ENCODE peak calls at places on chromosome 11, in nine cellular contexts. One of them, this sample, is unnamed.

GRCh38 chr11:105975128-105975527 is 46.9 kb downstream of the MSANTD4 start:
- DNase-seq in GM04504: no peak
- DNase-seq in dorsolateral prefrontal cortex: no peak
- DNase-seq in Right ventricle myocardium superior: no peak
- DNase-seq in stimulated activated CD4-positive, alpha-beta T cell treated with anti-CD3 and anti-CD28 coated beads, Interleukin-12 subunit alpha, Interleukin-12 subunit beta, amount 100 ng/mL, for 48 hours: no peak
- DNase-seq in SK-N-DZ: no peak
- DNase-seq in stimulated activated CD8-positive, alpha-beta memory T cell treated with anti-CD3 and anti-CD28 coated beads, Interleukin-4, amount 100 ng/mL, for 48 hours: no peak
- DNase-seq in activated T-helper 1 cell treated with anti-CD3 and anti-CD28 coated beads, Interleukin-2, amount 50 U/mL, for 16 hours: no peak
- DNase-seq in activated CD8-positive, alpha-beta memory T cell treated with anti-CD3 and anti-CD28 coated beads for 24 hours: no peak
- DNase-seq in this sample: no peak

GRCh38 chr11:35373284-35373933 is 45.9 kb downstream of the SLC1A2 start:
- DNase-seq in Right ventricle myocardium superior: no peak
- DNase-seq in SK-N-DZ: no peak
- DNase-seq in activated CD8-positive, alpha-beta memory T cell treated with anti-CD3 and anti-CD28 coated beads for 24 hours: no peak
- DNase-seq in GM04504: no peak
- DNase-seq in dorsolateral prefrontal cortex: no peak
- DNase-seq in activated T-helper 1 cell treated with anti-CD3 and anti-CD28 coated beads, Interleukin-2, amount 50 U/mL, for 16 hours: no peak
- DNase-seq in stimulated activated CD8-positive, alpha-beta memory T cell treated with anti-CD3 and anti-CD28 coated beads, Interleukin-4, amount 100 ng/mL, for 48 hours: no peak
- DNase-seq in stimulated activated CD4-positive, alpha-beta T cell treated with anti-CD3 and anti-CD28 coated beads, Interleukin-12 subunit alpha, Interleukin-12 subunit beta, amount 100 ng/mL, for 48 hours: no peak
- DNase-seq in this sample: no peak

GRCh38 chr11:36081274-36081945 is 137.5 kb downstream of the LDLRAD3 start:
- DNase-seq in activated T-helper 1 cell treated with anti-CD3 and anti-CD28 coated beads, Interleukin-2, amount 50 U/mL, for 16 hours: no peak
- DNase-seq in stimulated activated CD4-positive, alpha-beta T cell treated with anti-CD3 and anti-CD28 coated beads, Interleukin-12 subunit alpha, Interleukin-12 subunit beta, amount 100 ng/mL, for 48 hours: no peak
- DNase-seq in GM04504: no peak
- DNase-seq in activated CD8-positive, alpha-beta memory T cell treated with anti-CD3 and anti-CD28 coated beads for 24 hours: no peak
- DNase-seq in stimulated activated CD8-positive, alpha-beta memory T cell treated with anti-CD3 and anti-CD28 coated beads, Interleukin-4, amount 100 ng/mL, for 48 hours: no peak
- DNase-seq in dorsolateral prefrontal cortex: no peak
- DNase-seq in SK-N-DZ: no peak
- DNase-seq in Right ventricle myocardium superior: no peak
- DNase-seq in this sample: no peak

GRCh38 chr11:118065375-118065774 is 11.5 kb upstream of the TMPRSS4 start:
- DNase-seq in stimulated activated CD4-positive, alpha-beta T cell treated with anti-CD3 and anti-CD28 coated beads, Interleukin-12 subunit alpha, Interleukin-12 subunit beta, amount 100 ng/mL, for 48 hours: no peak
- DNase-seq in SK-N-DZ: no peak
- DNase-seq in activated CD8-positive, alpha-beta memory T cell treated with anti-CD3 and anti-CD28 coated beads for 24 hours: no peak
- DNase-seq in dorsolateral prefrontal cortex: no peak
- DNase-seq in Right ventricle myocardium superior: no peak
- DNase-seq in GM04504: no peak
- DNase-seq in activated T-helper 1 cell treated with anti-CD3 and anti-CD28 coated beads, Interleukin-2, amount 50 U/mL, for 16 hours: no peak
- DNase-seq in stimulated activated CD8-positive, alpha-beta memory T cell treated with anti-CD3 and anti-CD28 coated beads, Interleukin-4, amount 100 ng/mL, for 48 hours: no peak
- DNase-seq in this sample: no peak

GRCh38 chr11:12547953-12548650 is 126.1 kb upstream of the TEAD1 start:
- DNase-seq in Right ventricle myocardium superior: peak
- DNase-seq in SK-N-DZ: peak
- DNase-seq in stimulated activated CD8-positive, alpha-beta memory T cell treated with anti-CD3 and anti-CD28 coated beads, Interleukin-4, amount 100 ng/mL, for 48 hours: no peak
- DNase-seq in dorsolateral prefrontal cortex: no peak
- DNase-seq in GM04504: no peak
- DNase-seq in stimulated activated CD4-positive, alpha-beta T cell treated with anti-CD3 and anti-CD28 coated beads, Interleukin-12 subunit alpha, Interleukin-12 subunit beta, amount 100 ng/mL, for 48 hours: no peak
- DNase-seq in activated T-helper 1 cell treated with anti-CD3 and anti-CD28 coated beads, Interleukin-2, amount 50 U/mL, for 16 hours: no peak
- DNase-seq in activated CD8-positive, alpha-beta memory T cell treated with anti-CD3 and anti-CD28 coated beads for 24 hours: no peak
- DNase-seq in this sample: no peak

GRCh38 chr11:120012245-120012644 is 125.7 kb downstream of the TRIM29 start:
- DNase-seq in dorsolateral prefrontal cortex: no peak
- DNase-seq in stimulated activated CD4-positive, alpha-beta T cell treated with anti-CD3 and anti-CD28 coated beads, Interleukin-12 subunit alpha, Interleukin-12 subunit beta, amount 100 ng/mL, for 48 hours: no peak
- DNase-seq in GM04504: no peak
- DNase-seq in activated T-helper 1 cell treated with anti-CD3 and anti-CD28 coated beads, Interleukin-2, amount 50 U/mL, for 16 hours: no peak
- DNase-seq in Right ventricle myocardium superior: no peak
- DNase-seq in stimulated activated CD8-positive, alpha-beta memory T cell treated with anti-CD3 and anti-CD28 coated beads, Interleukin-4, amount 100 ng/mL, for 48 hours: no peak
- DNase-seq in activated CD8-positive, alpha-beta memory T cell treated with anti-CD3 and anti-CD28 coated beads for 24 hours: no peak
- DNase-seq in SK-N-DZ: no peak
- DNase-seq in this sample: no peak

GRCh38 chr11:81192516-81192915 is 1541.1 kb downstream of the FAM181B start:
- DNase-seq in Right ventricle myocardium superior: no peak
- DNase-seq in stimulated activated CD8-positive, alpha-beta memory T cell treated with anti-CD3 and anti-CD28 coated beads, Interleukin-4, amount 100 ng/mL, for 48 hours: no peak
- DNase-seq in activated CD8-positive, alpha-beta memory T cell treated with anti-CD3 and anti-CD28 coated beads for 24 hours: no peak
- DNase-seq in dorsolateral prefrontal cortex: no peak
- DNase-seq in SK-N-DZ: no peak
- DNase-seq in activated T-helper 1 cell treated with anti-CD3 and anti-CD28 coated beads, Interleukin-2, amount 50 U/mL, for 16 hours: no peak
- DNase-seq in stimulated activated CD4-positive, alpha-beta T cell treated with anti-CD3 and anti-CD28 coated beads, Interleukin-12 subunit alpha, Interleukin-12 subunit beta, amount 100 ng/mL, for 48 hours: no peak
- DNase-seq in GM04504: no peak
- DNase-seq in this sample: no peak

GRCh38 chr11:24773326-24773725 is 276.5 kb downstream of the LUZP2 start:
- DNase-seq in stimulated activated CD4-positive, alpha-beta T cell treated with anti-CD3 and anti-CD28 coated beads, Interleukin-12 subunit alpha, Interleukin-12 subunit beta, amount 100 ng/mL, for 48 hours: no peak
- DNase-seq in dorsolateral prefrontal cortex: no peak
- DNase-seq in GM04504: no peak
- DNase-seq in activated T-helper 1 cell treated with anti-CD3 and anti-CD28 coated beads, Interleukin-2, amount 50 U/mL, for 16 hours: no peak
- DNase-seq in stimulated activated CD8-positive, alpha-beta memory T cell treated with anti-CD3 and anti-CD28 coated beads, Interleukin-4, amount 100 ng/mL, for 48 hours: no peak
- DNase-seq in SK-N-DZ: no peak
- DNase-seq in activated CD8-positive, alpha-beta memory T cell treated with anti-CD3 and anti-CD28 coated beads for 24 hours: no peak
- DNase-seq in Right ventricle myocardium superior: no peak
- DNase-seq in this sample: no peak

GRCh38 chr11:130426223-130427048 is 2.0 kb downstream of the ADAMTS8 start:
- DNase-seq in activated T-helper 1 cell treated with anti-CD3 and anti-CD28 coated beads, Interleukin-2, amount 50 U/mL, for 16 hours: no peak
- DNase-seq in GM04504: no peak
- DNase-seq in SK-N-DZ: no peak
- DNase-seq in stimulated activated CD8-positive, alpha-beta memory T cell treated with anti-CD3 and anti-CD28 coated beads, Interleukin-4, amount 100 ng/mL, for 48 hours: no peak
- DNase-seq in stimulated activated CD4-positive, alpha-beta T cell treated with anti-CD3 and anti-CD28 coated beads, Interleukin-12 subunit alpha, Interleukin-12 subunit beta, amount 100 ng/mL, for 48 hours: no peak
- DNase-seq in dorsolateral prefrontal cortex: peak
- DNase-seq in Right ventricle myocardium superior: no peak
- DNase-seq in activated CD8-positive, alpha-beta memory T cell treated with anti-CD3 and anti-CD28 coated beads for 24 hours: no peak
- DNase-seq in this sample: no peak

GRCh38 chr11:130865091-130865771 is 51.0 kb downstream of the SNX19 start:
- DNase-seq in stimulated activated CD4-positive, alpha-beta T cell treated with anti-CD3 and anti-CD28 coated beads, Interleukin-12 subunit alpha, Interleukin-12 subunit beta, amount 100 ng/mL, for 48 hours: no peak
- DNase-seq in GM04504: no peak
- DNase-seq in stimulated activated CD8-positive, alpha-beta memory T cell treated with anti-CD3 and anti-CD28 coated beads, Interleukin-4, amount 100 ng/mL, for 48 hours: no peak
- DNase-seq in dorsolateral prefrontal cortex: no peak
- DNase-seq in activated CD8-positive, alpha-beta memory T cell treated with anti-CD3 and anti-CD28 coated beads for 24 hours: no peak
- DNase-seq in Right ventricle myocardium superior: peak
- DNase-seq in SK-N-DZ: no peak
- DNase-seq in activated T-helper 1 cell treated with anti-CD3 and anti-CD28 coated beads, Interleukin-2, amount 50 U/mL, for 16 hours: no peak
- DNase-seq in this sample: no peak

GRCh38 chr11:8838248-8838647 is 72.7 kb upstream of the AKIP1 start:
- DNase-seq in GM04504: peak
- DNase-seq in stimulated activated CD4-positive, alpha-beta T cell treated with anti-CD3 and anti-CD28 coated beads, Interleukin-12 subunit alpha, Interleukin-12 subunit beta, amount 100 ng/mL, for 48 hours: no peak
- DNase-seq in stimulated activated CD8-positive, alpha-beta memory T cell treated with anti-CD3 and anti-CD28 coated beads, Interleukin-4, amount 100 ng/mL, for 48 hours: no peak
- DNase-seq in SK-N-DZ: no peak
- DNase-seq in activated T-helper 1 cell treated with anti-CD3 and anti-CD28 coated beads, Interleukin-2, amount 50 U/mL, for 16 hours: no peak
- DNase-seq in activated CD8-positive, alpha-beta memory T cell treated with anti-CD3 and anti-CD28 coated beads for 24 hours: no peak
- DNase-seq in dorsolateral prefrontal cortex: no peak
- DNase-seq in Right ventricle myocardium superior: no peak
- DNase-seq in this sample: no peak

GRCh38 chr11:118148877-118149276 is 3.7 kb downstream of the SCN4B start:
- DNase-seq in stimulated activated CD4-positive, alpha-beta T cell treated with anti-CD3 and anti-CD28 coated beads, Interleukin-12 subunit alpha, Interleukin-12 subunit beta, amount 100 ng/mL, for 48 hours: no peak
- DNase-seq in GM04504: no peak
- DNase-seq in activated T-helper 1 cell treated with anti-CD3 and anti-CD28 coated beads, Interleukin-2, amount 50 U/mL, for 16 hours: no peak
- DNase-seq in stimulated activated CD8-positive, alpha-beta memory T cell treated with anti-CD3 and anti-CD28 coated beads, Interleukin-4, amount 100 ng/mL, for 48 hours: no peak
- DNase-seq in Right ventricle myocardium superior: peak
- DNase-seq in activated CD8-positive, alpha-beta memory T cell treated with anti-CD3 and anti-CD28 coated beads for 24 hours: no peak
- DNase-seq in dorsolateral prefrontal cortex: no peak
- DNase-seq in SK-N-DZ: no peak
- DNase-seq in this sample: no peak

GRCh38 chr11:116078101-116078561 is 573.9 kb upstream of the CADM1 start:
- DNase-seq in GM04504: no peak
- DNase-seq in activated CD8-positive, alpha-beta memory T cell treated with anti-CD3 and anti-CD28 coated beads for 24 hours: no peak
- DNase-seq in SK-N-DZ: peak
- DNase-seq in dorsolateral prefrontal cortex: no peak
- DNase-seq in stimulated activated CD4-positive, alpha-beta T cell treated with anti-CD3 and anti-CD28 coated beads, Interleukin-12 subunit alpha, Interleukin-12 subunit beta, amount 100 ng/mL, for 48 hours: no peak
- DNase-seq in stimulated activated CD8-positive, alpha-beta memory T cell treated with anti-CD3 and anti-CD28 coated beads, Interleukin-4, amount 100 ng/mL, for 48 hours: no peak
- DNase-seq in activated T-helper 1 cell treated with anti-CD3 and anti-CD28 coated beads, Interleukin-2, amount 50 U/mL, for 16 hours: no peak
- DNase-seq in Right ventricle myocardium superior: no peak
- DNase-seq in this sample: no peak

GRCh38 chr11:86719781-86720463 is 47.5 kb upstream of the ME3 start:
- DNase-seq in stimulated activated CD4-positive, alpha-beta T cell treated with anti-CD3 and anti-CD28 coated beads, Interleukin-12 subunit alpha, Interleukin-12 subunit beta, amount 100 ng/mL, for 48 hours: no peak
- DNase-seq in activated T-helper 1 cell treated with anti-CD3 and anti-CD28 coated beads, Interleukin-2, amount 50 U/mL, for 16 hours: no peak
- DNase-seq in GM04504: peak
- DNase-seq in SK-N-DZ: no peak
- DNase-seq in stimulated activated CD8-positive, alpha-beta memory T cell treated with anti-CD3 and anti-CD28 coated beads, Interleukin-4, amount 100 ng/mL, for 48 hours: no peak
- DNase-seq in activated CD8-positive, alpha-beta memory T cell treated with anti-CD3 and anti-CD28 coated beads for 24 hours: no peak
- DNase-seq in Right ventricle myocardium superior: no peak
- DNase-seq in dorsolateral prefrontal cortex: no peak
- DNase-seq in this sample: no peak

GRCh38 chr11:11403763-11404725 is 51.0 kb upstream of the CSNK2A3 start:
- DNase-seq in GM04504: no peak
- DNase-seq in SK-N-DZ: no peak
- DNase-seq in Right ventricle myocardium superior: peak
- DNase-seq in dorsolateral prefrontal cortex: no peak
- DNase-seq in stimulated activated CD8-positive, alpha-beta memory T cell treated with anti-CD3 and anti-CD28 coated beads, Interleukin-4, amount 100 ng/mL, for 48 hours: no peak
- DNase-seq in activated T-helper 1 cell treated with anti-CD3 and anti-CD28 coated beads, Interleukin-2, amount 50 U/mL, for 16 hours: no peak
- DNase-seq in stimulated activated CD4-positive, alpha-beta T cell treated with anti-CD3 and anti-CD28 coated beads, Interleukin-12 subunit alpha, Interleukin-12 subunit beta, amount 100 ng/mL, for 48 hours: no peak
- DNase-seq in activated CD8-positive, alpha-beta memory T cell treated with anti-CD3 and anti-CD28 coated beads for 24 hours: no peak
- DNase-seq in this sample: no peak

GRCh38 chr11:827146-827860 is 416 bp upstream of the CRACR2B start:
- DNase-seq in SK-N-DZ: peak
- DNase-seq in activated T-helper 1 cell treated with anti-CD3 and anti-CD28 coated beads, Interleukin-2, amount 50 U/mL, for 16 hours: no peak
- DNase-seq in stimulated activated CD4-positive, alpha-beta T cell treated with anti-CD3 and anti-CD28 coated beads, Interleukin-12 subunit alpha, Interleukin-12 subunit beta, amount 100 ng/mL, for 48 hours: no peak
- DNase-seq in Right ventricle myocardium superior: no peak
- DNase-seq in stimulated activated CD8-positive, alpha-beta memory T cell treated with anti-CD3 and anti-CD28 coated beads, Interleukin-4, amount 100 ng/mL, for 48 hours: no peak
- DNase-seq in GM04504: no peak
- DNase-seq in activated CD8-positive, alpha-beta memory T cell treated with anti-CD3 and anti-CD28 coated beads for 24 hours: peak
- DNase-seq in dorsolateral prefrontal cortex: no peak
- DNase-seq in this sample: peak

GRCh38 chr11:43913829-43914380 is 28.5 kb upstream of the C11orf96 start:
- DNase-seq in GM04504: no peak
- DNase-seq in activated T-helper 1 cell treated with anti-CD3 and anti-CD28 coated beads, Interleukin-2, amount 50 U/mL, for 16 hours: no peak
- DNase-seq in SK-N-DZ: no peak
- DNase-seq in activated CD8-positive, alpha-beta memory T cell treated with anti-CD3 and anti-CD28 coated beads for 24 hours: no peak
- DNase-seq in dorsolateral prefrontal cortex: no peak
- DNase-seq in Right ventricle myocardium superior: no peak
- DNase-seq in stimulated activated CD8-positive, alpha-beta memory T cell treated with anti-CD3 and anti-CD28 coated beads, Interleukin-4, amount 100 ng/mL, for 48 hours: no peak
- DNase-seq in stimulated activated CD4-positive, alpha-beta T cell treated with anti-CD3 and anti-CD28 coated beads, Interleukin-12 subunit alpha, Interleukin-12 subunit beta, amount 100 ng/mL, for 48 hours: no peak
- DNase-seq in this sample: no peak

This sample was measured in MM.1S.